ENCODE peak calls at places on chromosome 3, in seven cellular contexts. C is heart left ventricle, A is HepG2, D is sigmoid colon, H is AG04450, I is uterus, L is stomach. Z is an unnamed sample.

GRCh38 chr3:154730221-154730620 is 300.2 kb upstream of the GPR149 start:
- DNase-seq in C (no peak), A (no peak), D (no peak), H (no peak), I (no peak), L (no peak), Z (no peak)

GRCh38 chr3:159881828-159882309 is 106.8 kb upstream of the IL12A start:
- DNase-seq in C (peak), A (no peak), D (peak), H (no peak), I (no peak), L (no peak), Z (no peak)

GRCh38 chr3:42557849-42558248 is 23.9 kb downstream of the SEC22C start:
- DNase-seq in C (no peak), A (peak), D (no peak), H (no peak), I (no peak), L (no peak), Z (no peak)

GRCh38 chr3:16265455-16265786 is 409 bp downstream of the OXNAD1 start:
- DNase-seq in C (no peak), A (no peak), D (no peak), H (no peak), I (no peak), L (no peak), Z (no peak)

GRCh38 chr3:186283651-186284445 is 78.2 kb downstream of the DGKG start:
- DNase-seq in C (no peak), A (no peak), D (no peak), H (no peak), I (no peak), L (no peak), Z (no peak)

GRCh38 chr3:153973722-153974121 is 147.5 kb upstream of the ARHGEF26 start:
- DNase-seq in C (no peak), A (no peak), D (no peak), H (no peak), I (no peak), L (no peak), Z (no peak)

GRCh38 chr3:127151992-127152391 is 40.9 kb upstream of the PRR23E start:
- DNase-seq in C (no peak), A (no peak), D (no peak), H (no peak), I (no peak), L (peak), Z (no peak)

GRCh38 chr3:155664922-155665695 is 79.8 kb downstream of the PLCH1 start:
- DNase-seq in C (peak), A (peak), D (peak), H (peak), I (peak), L (peak), Z (peak)

GRCh38 chr3:151638555-151638954 is 95.2 kb upstream of the AADACL2 start:
- DNase-seq in C (no peak), A (peak), D (no peak), H (no peak), I (no peak), L (no peak), Z (no peak)

GRCh38 chr3:157131861-157132260 is 28.1 kb downstream of the CCNL1 start:
- DNase-seq in C (no peak), A (no peak), D (no peak), H (no peak), I (no peak), L (no peak), Z (no peak)

GRCh38 chr3:12444582-12445468 is 39.5 kb upstream of the TSEN2 start:
- DNase-seq in C (peak), A (peak), D (peak), H (no peak), I (no peak), L (peak), Z (peak)

GRCh38 chr3:48926425-48927392 is 8.1 kb downstream of the ARIH2 start:
- DNase-seq in C (no peak), A (no peak), D (no peak), H (no peak), I (no peak), L (no peak), Z (no peak)

GRCh38 chr3:48662753-48663488 is at the start of gene CELSR3:
- DNase-seq in C (peak), A (peak), D (no peak), H (peak), I (peak), L (peak), Z (peak)

GRCh38 chr3:196093271-196094111 is 11.6 kb upstream of the TFRC start:
- DNase-seq in C (no peak), A (no peak), D (no peak), H (no peak), I (no peak), L (no peak), Z (peak)

GRCh38 chr3:120274739-120275167 is 10.3 kb downstream of the GPR156 start:
- DNase-seq in C (peak), A (peak), D (peak), H (peak), I (no peak), L (peak), Z (no peak)

GRCh38 chr3:102182162-102182561 is 252.7 kb upstream of the ZPLD1 start:
- DNase-seq in C (peak), A (no peak), D (no peak), H (no peak), I (no peak), L (peak), Z (no peak)

GRCh38 chr3:8575364-8576104 is 69.1 kb downstream of the SSUH2 start:
- DNase-seq in C (no peak), A (no peak), D (no peak), H (no peak), I (no peak), L (no peak), Z (no peak)

GRCh38 chr3:149586871-149587270 is 71.0 kb downstream of the WWTR1 start:
- DNase-seq in C (no peak), A (no peak), D (no peak), H (no peak), I (no peak), L (no peak), Z (no peak)

GRCh38 chr3:98712726-98713125 is 50.4 kb upstream of the ST3GAL6 start:
- DNase-seq in C (no peak), A (no peak), D (no peak), H (no peak), I (no peak), L (no peak), Z (no peak)

GRCh38 chr3:46667657-46668056 is 25.8 kb downstream of the ALS2CL start:
- DNase-seq in C (no peak), A (no peak), D (peak), H (no peak), I (peak), L (peak), Z (peak)

GRCh38 chr3:41450416-41451231 is 251.3 kb downstream of the CTNNB1 start:
- DNase-seq in C (no peak), A (no peak), D (no peak), H (no peak), I (no peak), L (no peak), Z (no peak)

GRCh38 chr3:188830955-188831354 is 340.8 kb upstream of the TPRG1 start:
- DNase-seq in C (no peak), A (no peak), D (no peak), H (no peak), I (no peak), L (no peak), Z (no peak)

GRCh38 chr3:56681963-56682457 is 1.1 kb downstream of the TASOR start:
- DNase-seq in C (no peak), A (no peak), D (no peak), H (no peak), I (no peak), L (no peak), Z (no peak)

GRCh38 chr3:181008796-181009195 is 19.3 kb upstream of the DNAJC19 start:
- DNase-seq in C (no peak), A (no peak), D (no peak), H (no peak), I (no peak), L (no peak), Z (no peak)

GRCh38 chr3:171967137-171967783 is 72.1 kb upstream of the FNDC3B start:
- DNase-seq in C (no peak), A (peak), D (no peak), H (peak), I (no peak), L (no peak), Z (no peak)

GRCh38 chr3:69288161-69288895 is 97.6 kb downstream of the FRMD4B start:
- DNase-seq in C (no peak), A (no peak), D (no peak), H (no peak), I (no peak), L (no peak), Z (no peak)

DNA sequence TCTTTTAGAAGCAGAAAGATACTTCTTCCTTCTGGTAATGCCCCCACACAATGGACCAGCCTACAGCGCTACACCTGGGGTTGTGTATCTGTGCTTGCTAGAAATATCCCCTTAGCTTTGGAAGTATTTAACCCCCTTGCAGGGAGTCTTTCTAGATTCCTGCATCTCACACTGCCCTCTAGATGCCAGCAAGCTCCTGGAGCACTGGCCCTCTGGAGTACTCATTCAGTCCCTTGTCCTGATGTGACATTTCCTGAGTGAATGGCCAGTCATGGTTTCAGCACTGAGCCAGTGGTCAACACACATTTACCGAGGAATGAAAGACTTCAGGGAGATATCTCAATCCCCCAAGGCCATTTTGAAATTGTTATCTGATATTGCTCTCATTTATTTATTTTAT is 30.5 kb upstream of the RBP2 start:
- DNase-seq in C (no peak), A (peak), D (no peak), H (no peak), I (no peak), L (no peak), Z (no peak)
- TF ChIP-seq CTCF in C (no peak), A (peak), D (no peak), H (no peak), I (no peak), L (no peak), Z (no peak)

GRCh38 chr3:177771780-177772179 is 574.5 kb upstream of the TBL1XR1 start:
- DNase-seq in C (no peak), A (no peak), D (no peak), H (no peak), I (no peak), L (no peak), Z (no peak)

GRCh38 chr3:177776656-177777055 is 579.4 kb upstream of the TBL1XR1 start:
- DNase-seq in C (no peak), A (peak), D (no peak), H (peak), I (no peak), L (no peak), Z (no peak)

GRCh38 chr3:177772908-177773557 is 575.8 kb upstream of the TBL1XR1 start:
- DNase-seq in C (no peak), A (no peak), D (no peak), H (no peak), I (no peak), L (no peak), Z (no peak)

GRCh38 chr3:177770821-177771220 is 573.5 kb upstream of the TBL1XR1 start:
- DNase-seq in C (no peak), A (no peak), D (no peak), H (no peak), I (no peak), L (no peak), Z (no peak)
- H3K27ac ChIP-seq in C (no peak), A (no peak), D (peak), H (no peak), I (peak), L (no peak), Z (peak)

GRCh38 chr3:193868590-193868989 is 267.4 kb upstream of the HES1 start:
- DNase-seq in C (no peak), A (no peak), D (no peak), H (no peak), I (no peak), L (no peak), Z (no peak)

GRCh38 chr3:193870376-193871092 is 265.4 kb upstream of the HES1 start:
- DNase-seq in C (no peak), A (no peak), D (no peak), H (no peak), I (no peak), L (no peak), Z (no peak)

GRCh38 chr3:193871093-193871485 is 264.9 kb upstream of the HES1 start:
- DNase-seq in C (no peak), A (no peak), D (no peak), H (no peak), I (no peak), L (no peak), Z (no peak)

GRCh38 chr3:193872265-193872753 is 263.6 kb upstream of the HES1 start:
- DNase-seq in C (no peak), A (peak), D (no peak), H (peak), I (no peak), L (peak), Z (no peak)

GRCh38 chr3:193869221-193870201 is 266.4 kb upstream of the HES1 start:
- DNase-seq in C (peak), A (no peak), D (peak), H (peak), I (no peak), L (no peak), Z (no peak)
- H3K4me3 ChIP-seq in C (peak), A (no peak), D (peak), H (peak), I (no peak), L (no peak), Z (peak)

GRCh38 chr3:114872588-114872987 is 274.5 kb downstream of the ZBTB20 start:
- DNase-seq in C (no peak), A (no peak), D (no peak), H (no peak), I (no peak), L (no peak), Z (no peak)
- TF ChIP-seq CTCF in C (no peak), A (no peak), D (no peak), H (no peak), I (no peak), L (no peak), Z (no peak)

DNA sequence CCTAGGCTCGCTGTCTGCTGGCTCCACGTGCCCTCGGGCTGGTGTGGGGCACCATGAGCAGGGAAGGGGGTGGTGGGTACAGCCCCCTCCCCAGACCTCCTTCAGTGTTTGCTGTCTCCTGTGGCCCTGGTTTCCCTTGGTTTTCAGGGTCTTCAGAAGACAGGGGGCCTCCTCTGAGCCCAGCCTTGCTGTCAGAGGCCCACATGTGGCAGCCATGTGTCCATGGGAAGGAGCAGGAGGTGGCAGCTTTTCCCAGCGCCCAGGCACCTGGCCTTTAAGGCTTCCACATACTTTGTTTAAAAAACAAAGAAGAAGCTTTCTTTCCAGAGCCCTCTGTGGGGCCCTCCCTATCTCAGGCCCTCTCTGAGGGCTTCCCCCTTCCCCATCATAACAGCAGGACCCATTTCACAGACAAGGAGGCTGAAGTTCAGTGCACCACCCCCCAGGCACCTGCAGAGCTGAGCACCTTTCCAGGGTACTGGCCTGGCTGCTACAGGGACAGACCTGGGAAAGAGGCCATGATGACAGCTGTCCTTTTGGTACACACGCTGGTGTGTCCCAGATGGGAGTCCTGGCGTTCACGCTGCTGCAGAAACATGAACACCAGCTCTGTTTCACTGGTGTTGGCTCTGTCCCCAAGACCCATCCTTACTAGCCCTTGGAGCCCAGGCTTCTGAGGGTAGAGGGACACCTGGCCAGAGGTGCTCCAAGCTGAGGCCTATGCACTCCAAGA is 73.7 kb downstream of the DNAJB8 start:
- DNase-seq in C (no peak), A (no peak), D (no peak), H (no peak), I (no peak), L (no peak), Z (no peak)
- H3K27ac ChIP-seq in C (no peak), A (no peak), D (no peak), H (no peak), I (no peak), L (no peak), Z (no peak)

Z was measured in coronary artery.